ENCODE peak calls at places on chromosomes 4 and X, in four cellular contexts. O is upper lobe of right lung, D is mammary epithelial cell, Q is adrenal gland. L is an unnamed sample. For H3K4me1 and H3K36me3, the result is how much of the 10 kb centered on the place peaks cover.

GRCh38 chrX:98338544-98338943 is 1454.8 kb downstream of the RPA4 start:
- DNase-seq in Q (no peak), D (no peak), O (no peak), L (no peak)

GRCh38 chr4:64272432-64272831 is 136.8 kb downstream of the TECRL start:
- DNase-seq in D (no peak), O (no peak), Q (no peak), L (no peak)

GRCh38 chr4:139658983-139659382 is 6.6 kb upstream of the MGST2 start:
- DNase-seq in D (no peak), Q (no peak), O (no peak), L (no peak)

GRCh38 chrX:38426785-38427184 is 74.4 kb downstream of the OTC start:
- DNase-seq in D (peak), O (no peak), Q (peak), L (no peak)

GRCh38 chr4:65645185-65645584 is 25.1 kb downstream of the EPHA5 start:
- DNase-seq in D (no peak), Q (no peak), O (no peak), L (no peak)

GRCh38 chr4:8290701-8290970 is 21.1 kb downstream of the HTRA3 start:
- DNase-seq in Q (no peak), O (peak), D (no peak), L (peak)

GRCh38 chr4:79050521-79050880 is 111.3 kb upstream of the PAQR3 start:
- DNase-seq in D (no peak), Q (no peak), O (no peak), L (no peak)

GRCh38 chr4:113878718-113879117 is 100.7 kb downstream of the ARSJ start:
- DNase-seq in Q (no peak), D (peak), O (no peak), L (no peak)

GRCh38 chr4:2831611-2832308 is 11.9 kb upstream of the ADD1 start:
- DNase-seq in D (no peak), Q (no peak), O (no peak), L (peak)

GRCh38 chr4:7196731-7197130 is 4.4 kb downstream of the SORCS2 start:
- DNase-seq in O (peak), Q (no peak), D (peak), L (peak)

GRCh38 chr4:7199129-7199725 is 6.9 kb downstream of the SORCS2 start:
- DNase-seq in Q (no peak), O (peak), D (no peak), L (peak)

GRCh38 chr4:7199771-7200441 is 7.6 kb downstream of the SORCS2 start:
- DNase-seq in D (no peak), Q (no peak), O (peak), L (peak)

GRCh38 chr4:7197910-7198309 is 5.6 kb downstream of the SORCS2 start:
- DNase-seq in Q (no peak), D (no peak), O (peak), L (peak)

GRCh38 chr4:7198440-7199128 is 6.2 kb downstream of the SORCS2 start:
- DNase-seq in D (no peak), Q (no peak), O (peak), L (peak)
- H3K4me1 ChIP-seq in D (under half), Q (under half), O (under half), L (under half)

GRCh38 chr4:13347517-13348125 is 136.5 kb downstream of the RAB28 start:
- DNase-seq in D (peak), O (no peak), Q (no peak), L (no peak)
- H3K27ac ChIP-seq in D (no peak), O (no peak), Q (no peak), L (no peak)

GRCh38 chrX:154029439-154029838 is 9.7 kb upstream of the IRAK1 start:
- DNase-seq in D (no peak), O (no peak), Q (no peak), L (no peak)
- H3K36me3 ChIP-seq in D (under half), O (under half), Q (under half), L (under half)

GRCh38 chr4:26861434-26862186 is 969 bp downstream of the STIM2 start:
- DNase-seq in D (peak), Q (peak), O (peak), L (peak)

GRCh38 chr4:26860922-26861433 is 337 bp downstream of the STIM2 start:
- DNase-seq in O (peak), D (peak), Q (peak), L (peak)

GRCh38 chr4:26858947-26859401 is 1.7 kb upstream of the STIM2 start:
- DNase-seq in O (no peak), Q (no peak), D (no peak), L (no peak)

GRCh38 chr4:26859762-26860156 is 882 bp upstream of the STIM2 start:
- DNase-seq in O (no peak), D (peak), Q (no peak), L (no peak)

GRCh38 chr4:26860157-26860921 is at the start of gene STIM2:
- DNase-seq in Q (peak), O (peak), D (peak), L (peak)
- H3K4me1 ChIP-seq in Q (half or more), O (under half), D (under half), L (under half)

GRCh38 chrX:150446995-150447394 is 83.9 kb downstream of the MAMLD1 start:
- DNase-seq in Q (no peak), D (no peak), O (no peak), L (no peak)
- H3K27ac ChIP-seq in Q (no peak), D (no peak), O (no peak), L (no peak)

GRCh38 chr4:105683038-105683437 is 25.5 kb downstream of the INTS12 start:
- DNase-seq in O (peak), Q (no peak), D (peak), L (no peak)

DNA sequence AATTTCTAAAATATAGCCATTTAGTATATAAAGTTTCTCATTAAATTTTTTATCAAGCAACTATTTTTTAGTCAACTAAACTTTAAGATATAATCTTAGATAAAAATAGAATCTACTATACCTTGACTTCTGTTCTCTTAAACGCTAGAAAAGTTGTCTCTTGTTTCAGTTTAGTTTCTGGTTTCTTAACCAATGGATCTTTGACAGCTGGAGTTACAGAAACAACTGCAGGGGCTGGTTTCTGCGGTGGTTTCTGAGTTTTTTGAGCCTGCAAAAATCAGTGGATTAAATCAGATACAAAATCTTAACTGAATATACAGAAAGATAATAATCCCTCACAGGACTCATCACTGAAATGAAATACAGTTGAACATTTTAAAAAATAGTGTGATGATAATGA is 21.9 kb downstream of the INTS12 start:
- DNase-seq in D (no peak), O (no peak), Q (no peak), L (no peak)
- H3K36me3 ChIP-seq in D (under half), O (half or more), Q (under half), L (under half)